ENCODE peak calls at places on chromosomes 2 and 18, in seven cellular contexts. U is AG04450, B is psoas muscle, J is K562, F is astrocyte, N is IMR-90, K is colonic mucosa. P is an unnamed sample.
A peak's percentile ranks its signal among the peaks of the same experiment; 100 is the strongest.

GRCh38 chr18:77102246-77103040 is 30.1 kb downstream of the MBP start:
- DNase-seq in U (peak; percentile 71), B (no peak), J (no peak), F (peak; percentile 91), N (peak; percentile 93), K (no peak), P (no peak)

GRCh38 chr18:77251730-77252050 is 2.0 kb downstream of the GALR1 start:
- DNase-seq in U (no peak), B (no peak), J (no peak), F (no peak), N (no peak), K (no peak), P (no peak)

GRCh38 chr2:64296150-64296500 is 151.9 kb upstream of the PELI1 start:
- DNase-seq in U (no peak), B (no peak), J (no peak), F (no peak), N (no peak), K (no peak), P (no peak)

GRCh38 chr18:6682437-6683111 is 46.9 kb upstream of the ARHGAP28 start:
- DNase-seq in U (no peak), B (no peak), J (peak; percentile 18), F (no peak), N (peak; percentile 4), K (no peak), P (no peak)

GRCh38 chr2:60707750-60708371 is 48.2 kb upstream of the PAPOLG start:
- DNase-seq in U (no peak), B (no peak), J (peak; percentile 40), F (peak; percentile 7), N (peak; percentile 28), K (no peak), P (no peak)

GRCh38 chr18:22165049-22165602 is 4.3 kb upstream of the GATA6 start:
- DNase-seq in U (no peak), B (no peak), J (no peak), F (no peak), N (no peak), K (no peak), P (no peak)

GRCh38 chr2:85062565-85062964 is 70.6 kb upstream of the TCF7L1 start:
- DNase-seq in U (no peak), B (no peak), J (no peak), F (no peak), N (no peak), K (no peak), P (no peak)

GRCh38 chr2:195639959-195640358 is 17.1 kb upstream of the SLC39A10 start:
- DNase-seq in U (no peak), B (no peak), J (no peak), F (no peak), N (no peak), K (no peak), P (no peak)

GRCh38 chr2:29829841-29830240 is 91.5 kb downstream of the ALK start:
- DNase-seq in U (no peak), B (no peak), J (no peak), F (no peak), N (no peak), K (no peak), P (no peak)

GRCh38 chr2:16763493-16763899 is 97.9 kb upstream of the CYRIA start:
- DNase-seq in U (no peak), B (no peak), J (no peak), F (no peak), N (no peak), K (no peak), P (no peak)

GRCh38 chr2:173130521-173131467 is 55.1 kb downstream of the MAP3K20 start:
- DNase-seq in U (no peak), B (no peak), J (no peak), F (no peak), N (no peak), K (no peak), P (no peak)

GRCh38 chr2:199471443-199472057 is 13.8 kb upstream of the SATB2 start:
- DNase-seq in U (no peak), B (peak; percentile 67), J (peak; percentile 71), F (no peak), N (peak; percentile 45), K (peak; percentile 82), P (peak; percentile 79)

GRCh38 chr2:141517852-141518421 is 612.9 kb downstream of the LRP1B start:
- DNase-seq in U (no peak), B (no peak), J (no peak), F (no peak), N (no peak), K (no peak), P (no peak)

GRCh38 chr2:217977840-217978535 is 24.8 kb downstream of the TNS1 start:
- DNase-seq in U (no peak), B (no peak), J (no peak), F (no peak), N (no peak), K (no peak), P (no peak)

GRCh38 chr2:140567734-140568133 is 1563.1 kb downstream of the LRP1B start:
- DNase-seq in U (no peak), B (no peak), J (no peak), F (peak; percentile 47), N (peak; percentile 20), K (no peak), P (no peak)

GRCh38 chr2:157743051-157743450 is 114.4 kb upstream of the ACVR1C start:
- DNase-seq in U (no peak), B (no peak), J (no peak), F (no peak), N (no peak), K (no peak), P (no peak)

GRCh38 chr2:148901142-148901541 is 26.1 kb downstream of the KIF5C start:
- DNase-seq in U (no peak), B (no peak), J (no peak), F (no peak), N (no peak), K (no peak), P (no peak)

GRCh38 chr2:197890160-197890559 is 85.8 kb downstream of the PLCL1 start:
- DNase-seq in U (no peak), B (no peak), J (no peak), F (no peak), N (no peak), K (no peak), P (no peak)

GRCh38 chr2:98959759-98960507 is 23.9 kb upstream of the CRACDL start:
- DNase-seq in U (no peak), B (no peak), J (no peak), F (no peak), N (no peak), K (no peak), P (no peak)

GRCh38 chr2:136238552-136239346 is 120.8 kb upstream of the CXCR4 start:
- DNase-seq in U (no peak), B (no peak), J (no peak), F (peak; percentile 70), N (peak; percentile 4), K (no peak), P (no peak)

GRCh38 chr2:96116424-96116878 is at the start of gene ADRA2B:
- DNase-seq in U (no peak), B (peak; percentile 60), J (peak; percentile 94), F (no peak), N (no peak), K (peak; percentile 88), P (no peak)

GRCh38 chr2:233085037-233085838 is 25.1 kb downstream of the INPP5D start:
- DNase-seq in U (no peak), B (no peak), J (no peak), F (no peak), N (no peak), K (no peak), P (peak; percentile 38)
- H3K27ac ChIP-seq in U (no peak overlapping the region), B (peak overlapping the region; percentile 77), J (no peak overlapping the region), F (no peak overlapping the region), N (no peak overlapping the region), K (peak overlapping the region; percentile 54), P (peak overlapping the region; percentile 59)

GRCh38 chr18:50287028-50287440 is 458 bp downstream of the CXXC1 start:
- DNase-seq in U (no peak), B (peak; percentile 40), J (peak; percentile 29), F (no peak), N (no peak), K (peak; percentile 51), P (no peak)

GRCh38 chr18:50287441-50288347 is at the start of gene CXXC1:
- DNase-seq in U (peak; percentile 100), B (peak; percentile 97), J (peak; percentile 81), F (peak; percentile 99), N (peak; percentile 100), K (peak; percentile 97), P (peak; percentile 94)

GRCh38 chr18:50285071-50285470 is 2.4 kb downstream of the CXXC1 start:
- DNase-seq in U (no peak), B (no peak), J (no peak), F (no peak), N (no peak), K (no peak), P (no peak)

GRCh38 chr18:50285631-50286321 is 1.7 kb downstream of the CXXC1 start:
- DNase-seq in U (no peak), B (no peak), J (no peak), F (no peak), N (no peak), K (no peak), P (no peak)

GRCh38 chr18:50286391-50287027 is 983 bp downstream of the CXXC1 start:
- DNase-seq in U (no peak), B (no peak), J (peak; percentile 57), F (peak; percentile 32), N (peak; percentile 29), K (peak; percentile 83), P (peak; percentile 68)
- TF ChIP-seq CTCF in U (no peak), B (no peak), J (no peak), F (no peak), N (no peak), K (no peak), P (no peak)

GRCh38 chr18:9806905-9807304 is 78.9 kb upstream of the TXNDC2 start:
- DNase-seq in U (no peak), B (no peak), J (no peak), F (no peak), N (no peak), K (no peak), P (no peak)

GRCh38 chr18:9809686-9810085 is 76.1 kb upstream of the TXNDC2 start:
- DNase-seq in U (no peak), B (no peak), J (no peak), F (no peak), N (no peak), K (no peak), P (no peak)

GRCh38 chr18:9810216-9810804 is 75.5 kb upstream of the TXNDC2 start:
- DNase-seq in U (no peak), B (no peak), J (no peak), F (peak; percentile 46), N (peak; percentile 33), K (no peak), P (no peak)

GRCh38 chr18:9808530-9809241 is 77.1 kb upstream of the TXNDC2 start:
- DNase-seq in U (no peak), B (no peak), J (no peak), F (peak; percentile 39), N (no peak), K (no peak), P (no peak)

GRCh38 chr18:9808190-9808529 is 77.6 kb upstream of the TXNDC2 start:
- DNase-seq in U (no peak), B (no peak), J (no peak), F (no peak), N (no peak), K (no peak), P (no peak)
- H3K27ac ChIP-seq in U (no peak overlapping the region), B (no peak overlapping the region), J (no peak overlapping the region), F (no peak overlapping the region), N (no peak overlapping the region), K (no peak overlapping the region), P (peak overlapping the region; percentile 73)

GRCh38 chr18:8069708-8070107 is 502.6 kb downstream of the PTPRM start:
- DNase-seq in U (no peak), B (no peak), J (no peak), F (no peak), N (no peak), K (no peak), P (no peak)

GRCh38 chr18:8063733-8064132 is 496.6 kb downstream of the PTPRM start:
- DNase-seq in U (no peak), B (no peak), J (no peak), F (no peak), N (no peak), K (no peak), P (no peak)
- TF ChIP-seq CTCF in U (no peak), B (no peak), J (no peak), F (no peak), N (no peak), K (no peak), P (no peak)